ENCODE peak calls at places on chromosomes 13 and 19, in nine cellular contexts. T is globus pallidus; J is NCI-H510A treated with DMSO at 0.1 percent for 48 hours; Z is HAP-1; Y is thoracic aorta; U is dermis microvascular lymphatic vessel endothelial cell; E is stimulated activated CD4-positive, alpha-beta T cell treated with anti-CD3 and anti-CD28 coated beads, Interleukin-1b, Interleukin-23, amount 100 ng/mL, for 4 hours; P is right lobe of liver; Q is NCI-H1105 treated with DMSO at 0.1 percent for 48 hours. B is an unnamed sample.

GRCh38 chr19:54081032-54081431 is at the start of gene TARM1:
- DNase-seq in U (no peak), T (no peak), Z (no peak), P (no peak), Y (no peak), Q (no peak), J (no peak), E (no peak), B (no peak)

GRCh38 chr13:46315491-46316075 is 71.5 kb downstream of the RUBCNL start:
- DNase-seq in U (no peak), Y (no peak), P (no peak), T (no peak), Q (no peak), E (no peak), Z (no peak), J (no peak), B (no peak)

GRCh38 chr19:14350302-14350701 is 30.9 kb upstream of the ADGRE5 start:
- DNase-seq in E (no peak), T (no peak), P (no peak), Y (no peak), U (no peak), Z (no peak), Q (no peak), J (no peak), B (no peak)

GRCh38 chr13:105441406-105441805 is 1094.1 kb downstream of the EFNB2 start:
- DNase-seq in T (no peak), Z (no peak), J (peak), E (no peak), Y (no peak), U (peak), Q (no peak), P (no peak), B (no peak)

GRCh38 chr13:82654851-82655517 is 1227.3 kb downstream of the SLITRK1 start:
- DNase-seq in U (peak), Y (peak), Z (no peak), T (peak), Q (no peak), E (no peak), J (no peak), P (peak), B (no peak)

GRCh38 chr13:100197116-100197515 is 108.2 kb downstream of the PCCA start:
- DNase-seq in Y (no peak), Q (no peak), P (no peak), U (no peak), E (no peak), J (no peak), Z (no peak), T (no peak), B (no peak)

GRCh38 chr13:106513025-106513424 is 22.4 kb downstream of the EFNB2 start:
- DNase-seq in T (peak), Q (peak), E (no peak), P (no peak), Z (no peak), Y (no peak), U (peak), J (no peak), B (no peak)

GRCh38 chr19:19081642-19082151 is 17.9 kb downstream of the SLC25A42 start:
- DNase-seq in Z (no peak), J (no peak), E (no peak), P (peak), Y (no peak), Q (no peak), U (no peak), T (no peak), B (no peak)

GRCh38 chr19:14772467-14772866 is 5.9 kb downstream of the ADGRE2 start:
- DNase-seq in T (no peak), Y (no peak), Z (no peak), Q (no peak), E (no peak), J (no peak), P (peak), U (no peak), B (no peak)

GRCh38 chr13:28476919-28477708 is 17.8 kb downstream of the FLT1 start:
- DNase-seq in E (no peak), Z (no peak), Q (no peak), T (no peak), P (no peak), Y (no peak), U (no peak), J (no peak), B (no peak)

GRCh38 chr19:41897820-41898219 is 14.8 kb downstream of the ARHGEF1 start:
- DNase-seq in Q (no peak), P (no peak), J (no peak), Y (no peak), T (no peak), U (no peak), E (no peak), Z (no peak), B (no peak)

B was measured in nucleus accumbens.